ENCODE peak calls at places on chromosomes 11 and 22, in five cellular contexts. L, A, C, W and V are unnamed samples.

GRCh38 chr11:95229199-95230053 is 1.6 kb downstream of the SESN3 start:
- DNase-seq in L (no peak), A (no peak), C (no peak), W (no peak), V (no peak)

GRCh38 chr22:45640291-45640940 is 31.2 kb upstream of the ATXN10 start:
- DNase-seq in L (no peak), A (no peak), C (no peak), W (no peak), V (no peak)

GRCh38 chr11:45676522-45677095 is 11.2 kb upstream of the CHST1 start:
- DNase-seq in L (no peak), A (no peak), C (no peak), W (no peak), V (no peak)

GRCh38 chr11:134272381-134273316 is 3.5 kb upstream of the GLB1L3 start:
- DNase-seq in L (no peak), A (no peak), C (no peak), W (no peak), V (no peak)

GRCh38 chr11:68309621-68310185 is 2.7 kb upstream of the LRP5 start:
- DNase-seq in L (no peak), A (no peak), C (no peak), W (no peak), V (no peak)

GRCh38 chr11:72792437-72793021 is 1.3 kb downstream of the STARD10 start:
- DNase-seq in L (no peak), A (no peak), C (no peak), W (no peak), V (no peak)

GRCh38 chr11:76599041-76600013 is 71.2 kb downstream of the LRRC32 start:
- DNase-seq in L (peak; percentile 81), A (no peak), C (no peak), W (no peak), V (no peak)

GRCh38 chr22:29831958-29832357 is 6.1 kb downstream of the ASCC2 start:
- DNase-seq in L (no peak), A (no peak), C (no peak), W (no peak), V (no peak)

GRCh38 chr11:61815790-61816735 is 740 bp downstream of the FADS1 start:
- DNase-seq in L (peak; percentile 49), A (peak; percentile 70), C (peak; percentile 62), W (peak; percentile 61), V (peak; percentile 75)

GRCh38 chr11:7584910-7585309 is 71.1 kb downstream of the PPFIBP2 start:
- DNase-seq in L (no peak), A (no peak), C (no peak), W (no peak), V (no peak)

GRCh38 chr11:114017723-114018122 is 41.8 kb upstream of the ZBTB16 start:
- DNase-seq in L (no peak), A (no peak), C (no peak), W (no peak), V (no peak)

GRCh38 chr11:94219771-94220170 is 84.6 kb upstream of the IZUMO1R start:
- DNase-seq in L (no peak), A (no peak), C (no peak), W (no peak), V (no peak)